ENCODE peak calls at places on chromosomes 16 and 17, in nine cellular contexts. Y, N, U, P, J, X, Q, F and C are unnamed samples.
A peak's percentile ranks its signal among the peaks of the same experiment; 100 is the strongest.

GRCh38 chr17:29962656-29963055 is 21.2 kb downstream of the EFCAB5 start:
- DNase-seq in Q (no peak), U (no peak), F (no peak), X (no peak), P (peak; percentile 25), J (no peak), N (no peak), Y (no peak), C (no peak)

GRCh38 chr17:43517161-43517560 is 29.0 kb downstream of the ETV4 start:
- DNase-seq in X (no peak), P (no peak), J (no peak), U (no peak), Q (no peak), N (no peak), F (no peak), Y (no peak), C (no peak)

GRCh38 chr17:44952946-44953475 is 5.4 kb upstream of the KIF18B start:
- DNase-seq in J (no peak), X (no peak), U (no peak), P (no peak), F (no peak), Q (no peak), N (no peak), Y (no peak), C (no peak)

GRCh38 chr16:31223044-31223443 is 6.1 kb upstream of the PYDC1 start:
- DNase-seq in X (no peak), U (no peak), F (no peak), P (no peak), N (no peak), J (no peak), Y (no peak), Q (no peak), C (no peak)

GRCh38 chr16:25126820-25127232 is 15.3 kb downstream of the LCMT1 start:
- DNase-seq in N (no peak), J (no peak), P (peak; percentile 91), F (no peak), Q (peak; percentile 91), X (no peak), Y (no peak), U (no peak), C (no peak)

GRCh38 chr17:45096141-45096540 is 35.0 kb downstream of the NMT1 start:
- DNase-seq in Y (no peak), F (no peak), X (no peak), U (no peak), P (peak; percentile 51), Q (peak; percentile 39), N (no peak), J (no peak), C (no peak)

GRCh38 chr17:35073183-35073790 is 9.8 kb upstream of the RFFL start:
- DNase-seq in Q (no peak), Y (no peak), F (no peak), X (no peak), N (no peak), P (no peak), U (no peak), J (no peak), C (no peak)

GRCh38 chr16:80670170-80670865 is 129.5 kb downstream of the DYNLRB2 start:
- DNase-seq in Q (no peak), N (no peak), Y (no peak), X (no peak), J (no peak), U (no peak), P (no peak), F (no peak), C (no peak)

GRCh38 chr16:88469615-88470395 is 16.7 kb downstream of the ZFPM1 start:
- DNase-seq in U (no peak), J (no peak), N (no peak), P (no peak), X (no peak), Y (peak; percentile 35), F (no peak), Q (no peak), C (peak; percentile 37)

GRCh38 chr16:51181495-51181795 is 30.4 kb upstream of the SALL1 start:
- DNase-seq in X (no peak), U (no peak), Q (peak; percentile 19), N (no peak), Y (no peak), P (no peak), F (no peak), J (no peak), C (no peak)

GRCh38 chr16:19518423-19518822 is 3.5 kb downstream of the GDE1 start:
- DNase-seq in Y (no peak), P (no peak), F (no peak), X (no peak), U (no peak), N (no peak), Q (no peak), J (no peak), C (no peak)

GRCh38 chr16:87821346-87822001 is 47.8 kb downstream of the SLC7A5 start:
- DNase-seq in U (no peak), J (no peak), N (no peak), X (no peak), Q (no peak), F (no peak), Y (no peak), P (no peak), C (no peak)

GRCh38 chr17:64385187-64386083 is 5.2 kb downstream of the PECAM1 start:
- DNase-seq in X (peak; percentile 91), F (no peak), Y (no peak), U (peak; percentile 83), J (peak; percentile 81), P (peak; percentile 95), N (no peak), Q (peak; percentile 88), C (no peak)

GRCh38 chr17:65888649-65889048 is 303.3 kb downstream of the CEP112 start:
- DNase-seq in J (no peak), X (no peak), Q (peak; percentile 66), F (no peak), P (peak; percentile 20), N (no peak), U (no peak), Y (no peak), C (no peak)

GRCh38 chr16:79662673-79663313 is 62.3 kb upstream of the MAF start:
- DNase-seq in P (no peak), Y (no peak), X (no peak), N (no peak), U (no peak), F (no peak), Q (no peak), J (no peak), C (no peak)

GRCh38 chr16:67969286-67970039 is 1.0 kb upstream of the SLC12A4 start:
- DNase-seq in N (no peak), X (no peak), F (no peak), J (no peak), Y (no peak), P (no peak), U (no peak), Q (no peak), C (peak; percentile 46)